ENCODE peak calls at places on chromosomes 7 and 10, in nine cellular contexts. One of them, this sample, is unnamed. For H3K27me3, the result is how much of the 10 kb centered on the place peaks cover.

GRCh38 chr7:117605712-117606111 is 125.9 kb downstream of the CFTR start:
- DNase-seq in stomach: no peak
- DNase-seq in upper lobe of left lung: no peak
- DNase-seq in transverse colon: no peak
- DNase-seq in WERI-Rb-1: no peak
- DNase-seq in adipocyte: no peak
- DNase-seq in MM.1S: no peak
- DNase-seq in left ventricle myocardium inferior: no peak
- DNase-seq in fibroblast of lung: no peak
- DNase-seq in this sample: no peak

GRCh38 chr7:119935418-119936025 is 337.5 kb upstream of the KCND2 start:
- DNase-seq in adipocyte: peak
- DNase-seq in stomach: no peak
- DNase-seq in fibroblast of lung: peak
- DNase-seq in upper lobe of left lung: no peak
- DNase-seq in left ventricle myocardium inferior: no peak
- DNase-seq in transverse colon: no peak
- DNase-seq in MM.1S: peak
- DNase-seq in WERI-Rb-1: no peak
- DNase-seq in this sample: no peak

GRCh38 chr7:2015251-2015871 is 217.4 kb downstream of the MAD1L1 start:
- DNase-seq in WERI-Rb-1: no peak
- DNase-seq in left ventricle myocardium inferior: peak
- DNase-seq in MM.1S: no peak
- DNase-seq in fibroblast of lung: no peak
- DNase-seq in adipocyte: no peak
- DNase-seq in stomach: no peak
- DNase-seq in upper lobe of left lung: peak
- DNase-seq in transverse colon: no peak
- DNase-seq in this sample: peak

GRCh38 chr10:22682237-22683192 is 31.9 kb downstream of the PIP4K2A start:
- DNase-seq in upper lobe of left lung: no peak
- DNase-seq in WERI-Rb-1: no peak
- DNase-seq in MM.1S: peak
- DNase-seq in transverse colon: peak
- DNase-seq in fibroblast of lung: peak
- DNase-seq in adipocyte: no peak
- DNase-seq in stomach: no peak
- DNase-seq in left ventricle myocardium inferior: no peak
- DNase-seq in this sample: no peak

GRCh38 chr10:72173635-72174296 is 42.0 kb upstream of the ANAPC16 start:
- DNase-seq in transverse colon: no peak
- DNase-seq in left ventricle myocardium inferior: no peak
- DNase-seq in WERI-Rb-1: peak
- DNase-seq in adipocyte: peak
- DNase-seq in stomach: no peak
- DNase-seq in upper lobe of left lung: no peak
- DNase-seq in fibroblast of lung: peak
- DNase-seq in MM.1S: no peak
- DNase-seq in this sample: no peak

GRCh38 chr7:111765936-111766643 is 203.8 kb upstream of the IMMP2L start:
- DNase-seq in MM.1S: peak
- DNase-seq in fibroblast of lung: no peak
- DNase-seq in left ventricle myocardium inferior: no peak
- DNase-seq in upper lobe of left lung: no peak
- DNase-seq in adipocyte: no peak
- DNase-seq in stomach: no peak
- DNase-seq in transverse colon: no peak
- DNase-seq in WERI-Rb-1: no peak
- DNase-seq in this sample: no peak

GRCh38 chr10:110805292-110805691 is 66.4 kb upstream of the PDCD4 start:
- DNase-seq in adipocyte: no peak
- DNase-seq in fibroblast of lung: no peak
- DNase-seq in upper lobe of left lung: no peak
- DNase-seq in WERI-Rb-1: no peak
- DNase-seq in left ventricle myocardium inferior: no peak
- DNase-seq in MM.1S: peak
- DNase-seq in stomach: no peak
- DNase-seq in transverse colon: no peak
- DNase-seq in this sample: no peak

GRCh38 chr7:22083711-22084289 is 138.1 kb upstream of the CDCA7L start:
- DNase-seq in fibroblast of lung: peak
- DNase-seq in adipocyte: peak
- DNase-seq in MM.1S: peak
- DNase-seq in left ventricle myocardium inferior: no peak
- DNase-seq in WERI-Rb-1: no peak
- DNase-seq in upper lobe of left lung: no peak
- DNase-seq in stomach: no peak
- DNase-seq in transverse colon: no peak
- DNase-seq in this sample: no peak

GRCh38 chr10:4807803-4808507 is 18.1 kb upstream of the AKR1E2 start:
- DNase-seq in MM.1S: peak
- DNase-seq in WERI-Rb-1: no peak
- DNase-seq in left ventricle myocardium inferior: no peak
- DNase-seq in adipocyte: peak
- DNase-seq in upper lobe of left lung: no peak
- DNase-seq in fibroblast of lung: peak
- DNase-seq in transverse colon: no peak
- DNase-seq in stomach: no peak
- DNase-seq in this sample: no peak

GRCh38 chr7:5541087-5541992 is 117.7 kb upstream of the TNRC18 start:
- DNase-seq in left ventricle myocardium inferior: no peak
- DNase-seq in stomach: no peak
- DNase-seq in transverse colon: no peak
- DNase-seq in upper lobe of left lung: peak
- DNase-seq in WERI-Rb-1: no peak
- DNase-seq in adipocyte: no peak
- DNase-seq in MM.1S: no peak
- DNase-seq in fibroblast of lung: no peak
- DNase-seq in this sample: no peak

GRCh38 chr7:155466814-155467675 is 9.1 kb downstream of the EN2 start:
- DNase-seq in MM.1S: no peak
- DNase-seq in upper lobe of left lung: peak
- DNase-seq in fibroblast of lung: no peak
- DNase-seq in adipocyte: no peak
- DNase-seq in transverse colon: no peak
- DNase-seq in stomach: no peak
- DNase-seq in WERI-Rb-1: peak
- DNase-seq in left ventricle myocardium inferior: no peak
- DNase-seq in this sample: no peak

GRCh38 chr10:12435348-12435747 is 86.0 kb downstream of the CAMK1D start:
- DNase-seq in transverse colon: no peak
- DNase-seq in upper lobe of left lung: no peak
- DNase-seq in left ventricle myocardium inferior: no peak
- DNase-seq in adipocyte: no peak
- DNase-seq in WERI-Rb-1: no peak
- DNase-seq in stomach: no peak
- DNase-seq in MM.1S: no peak
- DNase-seq in fibroblast of lung: no peak
- DNase-seq in this sample: no peak

GRCh38 chr7:140005754-140006503 is 56.8 kb downstream of the PARP12 start:
- DNase-seq in adipocyte: peak
- DNase-seq in MM.1S: no peak
- DNase-seq in left ventricle myocardium inferior: no peak
- DNase-seq in WERI-Rb-1: peak
- DNase-seq in stomach: no peak
- DNase-seq in transverse colon: no peak
- DNase-seq in fibroblast of lung: peak
- DNase-seq in upper lobe of left lung: no peak
- DNase-seq in this sample: peak

DNA sequence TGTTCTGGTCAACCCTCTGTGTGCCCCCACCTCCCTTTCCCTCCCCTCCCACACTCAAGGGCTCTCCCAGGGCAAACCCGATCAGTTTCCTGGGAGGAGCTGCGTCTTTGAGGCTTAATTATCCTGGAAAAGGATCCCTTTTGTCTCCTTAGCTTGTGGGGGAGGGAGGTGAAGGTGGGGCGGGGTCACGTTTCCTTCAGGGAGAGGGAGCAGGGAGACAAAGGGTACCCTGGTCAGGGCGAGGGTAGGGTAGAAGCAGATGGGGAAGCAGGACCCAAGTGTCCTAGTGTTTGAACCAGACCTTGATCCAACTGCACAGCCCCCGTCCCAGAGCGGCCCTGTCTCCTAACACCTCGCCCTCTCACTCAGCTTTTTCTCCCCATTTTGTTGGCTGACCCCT is 90.1 kb downstream of the HIF1AN start:
- DNase-seq in upper lobe of left lung: no peak
- DNase-seq in left ventricle myocardium inferior: no peak
- DNase-seq in adipocyte: no peak
- DNase-seq in MM.1S: no peak
- DNase-seq in WERI-Rb-1: no peak
- DNase-seq in fibroblast of lung: no peak
- DNase-seq in stomach: no peak
- DNase-seq in transverse colon: no peak
- DNase-seq in this sample: no peak
- H3K27me3 ChIP-seq in upper lobe of left lung: under half
- H3K27me3 ChIP-seq in left ventricle myocardium inferior: half or more
- H3K27me3 ChIP-seq in adipocyte: half or more
- H3K27me3 ChIP-seq in MM.1S: half or more
- H3K27me3 ChIP-seq in WERI-Rb-1: half or more
- H3K27me3 ChIP-seq in fibroblast of lung: under half
- H3K27me3 ChIP-seq in stomach: under half
- H3K27me3 ChIP-seq in transverse colon: half or more
- H3K27me3 ChIP-seq in this sample: under half

DNA sequence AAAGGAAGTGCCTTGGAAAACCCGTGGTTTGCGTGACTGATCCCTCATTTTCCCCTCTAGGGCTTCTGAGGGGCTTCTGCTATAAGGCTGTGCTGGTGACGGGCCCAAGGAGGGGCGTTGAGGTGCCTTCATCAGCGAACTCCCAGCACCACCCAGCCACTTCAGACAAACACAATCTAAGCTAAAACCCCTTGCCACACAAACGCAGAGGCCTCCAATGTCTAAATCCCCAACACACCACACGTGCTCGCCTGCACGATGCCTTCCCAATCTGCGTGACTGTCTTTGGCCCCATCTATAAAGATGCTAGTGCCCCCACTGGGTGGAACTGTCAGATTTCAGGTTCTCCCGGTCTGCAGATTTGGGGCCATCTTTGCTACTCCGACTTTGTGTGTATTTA is 4.1 kb upstream of the GAD2 start:
- DNase-seq in transverse colon: no peak
- DNase-seq in stomach: no peak
- DNase-seq in WERI-Rb-1: no peak
- DNase-seq in MM.1S: no peak
- DNase-seq in fibroblast of lung: no peak
- DNase-seq in upper lobe of left lung: no peak
- DNase-seq in left ventricle myocardium inferior: no peak
- DNase-seq in adipocyte: no peak
- DNase-seq in this sample: no peak
- H3K27me3 ChIP-seq in transverse colon: half or more
- H3K27me3 ChIP-seq in stomach: under half
- H3K27me3 ChIP-seq in WERI-Rb-1: under half
- H3K27me3 ChIP-seq in MM.1S: under half
- H3K27me3 ChIP-seq in fibroblast of lung: under half
- H3K27me3 ChIP-seq in upper lobe of left lung: under half
- H3K27me3 ChIP-seq in left ventricle myocardium inferior: half or more
- H3K27me3 ChIP-seq in adipocyte: half or more
- H3K27me3 ChIP-seq in this sample: under half

DNA sequence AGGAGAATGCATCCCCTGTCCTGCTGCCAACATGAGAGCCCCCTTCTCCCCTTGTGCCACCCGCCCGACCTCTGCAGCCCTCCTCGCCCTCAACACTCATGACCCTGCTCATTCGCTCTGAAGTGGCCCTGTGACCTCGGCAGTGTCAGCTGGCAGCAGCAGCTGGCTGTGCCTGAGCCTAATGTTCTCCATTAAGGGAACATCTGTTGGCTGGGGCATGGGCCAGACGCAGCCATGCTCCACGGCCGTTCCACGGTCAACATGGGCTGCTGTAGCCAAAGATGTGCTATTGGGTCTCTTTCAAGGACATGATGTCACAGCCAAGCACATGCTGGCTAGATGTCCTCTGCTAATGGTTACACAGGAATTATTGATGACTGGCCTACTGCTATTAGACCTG is 22.3 kb downstream of the ADCYAP1R1 start:
- DNase-seq in MM.1S: no peak
- DNase-seq in left ventricle myocardium inferior: peak
- DNase-seq in fibroblast of lung: no peak
- DNase-seq in adipocyte: no peak
- DNase-seq in WERI-Rb-1: no peak
- DNase-seq in upper lobe of left lung: peak
- DNase-seq in transverse colon: no peak
- DNase-seq in stomach: no peak
- DNase-seq in this sample: peak
- H3K27me3 ChIP-seq in MM.1S: under half
- H3K27me3 ChIP-seq in left ventricle myocardium inferior: under half
- H3K27me3 ChIP-seq in fibroblast of lung: under half
- H3K27me3 ChIP-seq in adipocyte: under half
- H3K27me3 ChIP-seq in WERI-Rb-1: under half
- H3K27me3 ChIP-seq in upper lobe of left lung: under half
- H3K27me3 ChIP-seq in transverse colon: under half
- H3K27me3 ChIP-seq in stomach: under half
- H3K27me3 ChIP-seq in this sample: under half

GRCh38 chr10:101226888-101227736 is 2.2 kb downstream of the LBX1 start:
- DNase-seq in stomach: no peak
- DNase-seq in left ventricle myocardium inferior: no peak
- DNase-seq in upper lobe of left lung: peak
- DNase-seq in WERI-Rb-1: no peak
- DNase-seq in adipocyte: peak
- DNase-seq in MM.1S: no peak
- DNase-seq in fibroblast of lung: no peak
- DNase-seq in transverse colon: no peak
- DNase-seq in this sample: peak

GRCh38 chr10:101225846-101226361 is 3.4 kb downstream of the LBX1 start:
- DNase-seq in left ventricle myocardium inferior: no peak
- DNase-seq in upper lobe of left lung: peak
- DNase-seq in transverse colon: no peak
- DNase-seq in adipocyte: no peak
- DNase-seq in stomach: no peak
- DNase-seq in MM.1S: no peak
- DNase-seq in fibroblast of lung: no peak
- DNase-seq in WERI-Rb-1: no peak
- DNase-seq in this sample: no peak

GRCh38 chr10:101227765-101228681 is 1.2 kb downstream of the LBX1 start:
- DNase-seq in left ventricle myocardium inferior: no peak
- DNase-seq in transverse colon: no peak
- DNase-seq in adipocyte: peak
- DNase-seq in MM.1S: no peak
- DNase-seq in WERI-Rb-1: peak
- DNase-seq in fibroblast of lung: no peak
- DNase-seq in upper lobe of left lung: peak
- DNase-seq in stomach: no peak
- DNase-seq in this sample: no peak

GRCh38 chr10:101224910-101225823 is 4.1 kb downstream of the LBX1 start:
- DNase-seq in left ventricle myocardium inferior: no peak
- DNase-seq in transverse colon: no peak
- DNase-seq in WERI-Rb-1: no peak
- DNase-seq in stomach: no peak
- DNase-seq in adipocyte: no peak
- DNase-seq in upper lobe of left lung: peak
- DNase-seq in MM.1S: no peak
- DNase-seq in fibroblast of lung: no peak
- DNase-seq in this sample: no peak

DNA sequence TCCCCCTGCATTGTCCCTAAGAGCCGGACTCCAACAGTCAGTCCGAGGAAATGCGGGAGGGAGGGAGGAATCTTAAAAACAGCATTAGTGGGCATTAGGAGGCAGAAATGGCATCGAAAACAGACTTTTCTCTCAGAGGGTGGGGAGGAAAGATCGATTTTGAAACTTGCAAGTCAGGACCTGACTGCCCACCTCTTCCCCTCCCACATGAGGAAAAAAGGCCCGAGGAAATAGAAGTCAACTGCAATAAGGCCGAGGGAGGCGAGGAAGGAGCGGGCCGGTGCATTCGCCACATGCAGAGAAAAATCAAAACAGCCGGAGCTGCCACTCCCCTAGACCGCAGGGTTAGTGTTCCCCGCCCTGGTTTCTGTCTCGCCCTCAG is 2.8 kb downstream of the LBX1 start:
- DNase-seq in WERI-Rb-1: no peak
- DNase-seq in left ventricle myocardium inferior: no peak
- DNase-seq in MM.1S: peak
- DNase-seq in upper lobe of left lung: no peak
- DNase-seq in stomach: no peak
- DNase-seq in transverse colon: no peak
- DNase-seq in fibroblast of lung: no peak
- DNase-seq in adipocyte: no peak
- DNase-seq in this sample: no peak
- H3K27me3 ChIP-seq in WERI-Rb-1: under half
- H3K27me3 ChIP-seq in left ventricle myocardium inferior: half or more
- H3K27me3 ChIP-seq in MM.1S: half or more
- H3K27me3 ChIP-seq in upper lobe of left lung: half or more
- H3K27me3 ChIP-seq in stomach: half or more
- H3K27me3 ChIP-seq in transverse colon: half or more
- H3K27me3 ChIP-seq in fibroblast of lung: half or more
- H3K27me3 ChIP-seq in adipocyte: half or more
- H3K27me3 ChIP-seq in this sample: under half

This sample was measured in right cardiac atrium.